ENCODE peak calls at places on chromosomes 4 and X, in six cellular contexts. C is ovary, L is A549, Y is stomach, J is tibial nerve, M is suprapubic skin. I is an unnamed sample.

GRCh38 chrX:38987135-38987780 is 186.0 kb downstream of the MID1IP1 start:
- DNase-seq in M (no peak), L (no peak), J (no peak), Y (no peak), C (no peak), I (no peak)

GRCh38 chr4:23962462-23962861 is 72.6 kb upstream of the PPARGC1A start:
- DNase-seq in C (no peak), L (no peak), M (no peak), J (no peak), Y (peak; percentile 33), I (no peak)

GRCh38 chr4:155582971-155583437 is 83.6 kb upstream of the GUCY1A1 start:
- DNase-seq in Y (no peak), C (no peak), L (no peak), M (no peak), J (no peak), I (no peak)

GRCh38 chrX:48487362-48487785 is 11.4 kb downstream of the FTSJ1 start:
- DNase-seq in J (no peak), L (no peak), Y (peak; percentile 57), M (no peak), C (no peak), I (no peak)

GRCh38 chr4:156767911-156768415 is 203.6 kb downstream of the PDGFC start:
- DNase-seq in Y (no peak), C (no peak), M (no peak), J (no peak), L (no peak), I (no peak)

GRCh38 chr4:186765673-186766546 is 42.3 kb upstream of the FAT1 start:
- DNase-seq in Y (no peak), L (no peak), C (no peak), M (no peak), J (no peak), I (no peak)

GRCh38 chr4:2790583-2791517 is 2.0 kb upstream of the SH3BP2 start:
- DNase-seq in C (peak; percentile 28), Y (no peak), M (peak; percentile 74), L (no peak), J (no peak), I (no peak)

GRCh38 chrX:40922307-40922706 is 162.9 kb upstream of the USP9X start:
- DNase-seq in L (no peak), M (no peak), J (no peak), C (no peak), Y (no peak), I (no peak)

GRCh38 chr4:159451006-159451405 is 348.1 kb downstream of the RAPGEF2 start:
- DNase-seq in Y (no peak), M (no peak), L (no peak), C (no peak), J (no peak), I (no peak)

GRCh38 chr4:66376921-66377320 is 706.6 kb upstream of the EPHA5 start:
- DNase-seq in M (no peak), J (no peak), L (no peak), C (no peak), Y (no peak), I (no peak)

GRCh38 chrX:40962793-40963407 is 122.3 kb upstream of the USP9X start:
- DNase-seq in L (no peak), J (no peak), M (no peak), C (no peak), Y (no peak), I (no peak)

GRCh38 chr4:182519528-182519927 is 276.3 kb downstream of the TENM3 start:
- DNase-seq in Y (no peak), L (no peak), J (no peak), M (no peak), C (no peak), I (no peak)

GRCh38 chrX:155086202-155086840 is 15.0 kb downstream of the BRCC3 start:
- DNase-seq in L (peak; percentile 22), C (no peak), M (no peak), Y (no peak), J (peak; percentile 8), I (no peak)

GRCh38 chrX:104668550-104668949 is 102.6 kb downstream of the IL1RAPL2 start:
- DNase-seq in M (no peak), C (no peak), L (peak; percentile 0), J (peak; percentile 4), Y (no peak), I (no peak)

GRCh38 chr4:172963498-172964294 is 204.9 kb upstream of the GALNT7 start:
- DNase-seq in M (no peak), L (no peak), Y (no peak), J (no peak), C (no peak), I (no peak)

GRCh38 chr4:172957216-172957615 is 211.4 kb upstream of the GALNT7 start:
- DNase-seq in M (no peak), J (no peak), C (no peak), L (no peak), Y (no peak), I (no peak)

DNA sequence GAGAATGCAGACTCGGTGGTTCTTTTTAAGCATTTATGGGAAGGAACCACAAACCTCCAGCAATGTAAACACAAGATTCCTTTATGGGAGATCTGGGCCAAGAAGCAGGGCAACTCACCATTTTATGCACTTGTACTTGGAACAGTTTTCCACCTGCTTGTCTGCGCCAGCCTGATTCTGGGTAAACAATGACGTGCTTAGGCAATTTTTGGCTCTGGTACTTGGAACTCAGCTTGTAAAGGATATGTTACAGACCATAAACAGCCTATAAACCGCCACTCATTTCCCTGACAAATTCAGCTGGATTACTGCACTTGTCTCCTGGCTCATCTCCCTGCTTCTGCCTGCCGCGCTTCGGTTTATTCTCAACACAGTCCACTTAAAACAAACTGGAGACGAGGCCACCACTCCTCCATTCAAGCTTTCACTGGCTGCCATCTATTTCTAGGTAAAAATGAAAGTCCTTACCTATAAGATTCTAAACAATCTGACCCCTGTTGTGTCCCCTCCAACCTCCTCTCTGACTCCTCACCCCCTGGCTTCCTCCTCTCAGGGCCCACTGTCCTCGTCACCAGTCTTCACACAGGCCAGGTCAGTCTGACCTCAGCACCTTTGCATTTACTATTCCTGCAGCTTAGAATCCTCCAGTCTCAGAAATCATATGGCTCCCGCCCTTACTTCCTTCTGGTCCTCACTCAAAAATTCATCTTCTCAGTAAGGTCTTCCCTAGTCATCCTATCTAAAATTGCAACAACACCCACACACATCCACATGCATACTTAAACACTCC is 205.9 kb upstream of the GALNT7 start:
- DNase-seq in L (peak; percentile 13), Y (peak; percentile 68), C (no peak), J (no peak), M (no peak), I (no peak)
- TF ChIP-seq EP300 in L (peak; percentile 64), Y (peak; percentile 71), C (no peak), J (no peak), M (no peak), I (peak; percentile 44)

GRCh38 chrX:79366888-79367749 is at the start of gene ITM2A:
- DNase-seq in L (no peak), J (peak; percentile 17), Y (peak; percentile 34), C (peak; percentile 68), M (peak; percentile 71), I (no peak)
- H3K4me3 ChIP-seq in L (peak within 1 kb of the TSS; percentile 12), J (peak within 1 kb of the TSS; percentile 42), Y (peak within 1 kb of the TSS; percentile 52), C (peak within 1 kb of the TSS; percentile 40), M (peak within 1 kb of the TSS; percentile 54), I (peak within 1 kb of the TSS; percentile 55)

DNA sequence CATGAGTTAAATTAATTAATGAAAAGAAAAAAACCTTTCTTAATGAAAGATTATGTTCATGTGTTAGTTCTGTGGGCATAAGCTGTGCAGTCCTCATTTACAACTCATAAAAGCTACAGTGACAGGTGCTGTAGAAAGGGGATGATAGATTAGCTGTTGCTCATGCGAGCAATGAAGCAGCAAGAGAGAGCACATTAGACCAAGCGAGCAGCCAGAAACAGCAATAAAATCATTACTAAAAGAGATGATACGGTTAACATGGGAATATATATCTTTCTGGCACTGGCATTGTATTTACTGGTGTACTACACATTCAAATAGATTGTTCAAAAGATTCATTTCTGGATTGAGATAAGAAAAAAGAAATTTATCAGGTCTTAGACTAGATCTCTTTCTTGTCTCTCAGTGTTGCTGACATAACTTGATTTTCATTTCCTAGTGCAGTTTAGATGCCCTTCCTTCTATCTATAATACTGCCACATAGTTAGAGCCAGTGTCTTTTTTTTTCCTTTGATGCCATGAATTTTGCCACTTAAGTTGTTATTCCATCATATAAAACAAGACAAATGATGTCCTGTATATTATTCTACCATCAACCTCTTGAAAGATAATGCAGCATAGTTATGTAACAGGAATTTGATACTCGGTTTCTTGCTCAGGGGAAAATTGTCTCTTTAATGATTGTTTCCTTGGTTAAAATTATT is 164.6 kb downstream of the BANK1 start:
- DNase-seq in C (no peak), Y (no peak), L (no peak), M (no peak), J (no peak), I (no peak)
- TF ChIP-seq EP300 in C (no peak), Y (no peak), L (no peak), M (no peak), J (no peak), I (no peak)

GRCh38 chrX:24466025-24466424 is 939 bp downstream of the PDK3 start:
- DNase-seq in C (no peak), J (peak; percentile 6), M (no peak), L (no peak), Y (no peak), I (no peak)
- H3K4me3 ChIP-seq in C (peak overlapping the region; percentile 57), J (peak overlapping the region; percentile 73), M (peak overlapping the region; percentile 71), L (peak overlapping the region; percentile 95), Y (peak overlapping the region; percentile 67), I (peak overlapping the region; percentile 77)

GRCh38 chrX:150664290-150664689 is 28.9 kb upstream of the MTMR1 start:
- DNase-seq in L (no peak), J (no peak), C (peak; percentile 30), M (no peak), Y (peak; percentile 76), I (no peak)
- TF ChIP-seq EP300 in L (no peak), J (no peak), C (no peak), M (no peak), Y (no peak), I (no peak)

DNA sequence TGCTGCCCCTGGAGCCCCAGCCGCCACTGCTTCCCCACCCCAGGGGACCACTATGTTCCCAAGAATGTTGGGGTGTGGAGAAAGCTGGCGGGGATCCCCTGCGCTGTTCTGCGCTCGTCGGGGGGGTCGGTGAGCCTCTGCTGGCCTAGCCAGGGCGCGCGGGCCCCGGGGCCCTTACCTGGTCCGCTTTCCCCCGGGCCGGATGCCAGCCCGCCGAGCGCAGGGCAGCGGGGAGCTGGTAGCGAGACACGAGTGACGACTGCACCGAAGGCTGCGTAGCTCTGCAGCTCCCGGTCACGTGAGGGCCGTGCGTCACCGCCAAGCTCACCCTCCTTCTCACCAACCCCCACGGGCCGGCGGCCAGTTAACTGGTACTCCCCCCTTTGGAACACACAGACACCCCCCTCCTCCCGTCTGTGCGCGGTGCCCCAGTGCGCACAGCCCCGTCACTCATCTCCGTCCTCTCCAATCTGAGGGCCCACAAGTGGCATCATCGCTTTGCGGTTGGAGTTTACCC is at the start of gene BEX1:
- DNase-seq in C (peak; percentile 76), L (no peak), M (no peak), J (no peak), Y (peak; percentile 37), I (no peak)
- H3K4me3 ChIP-seq in C (peak within 1 kb of the TSS; percentile 33), L (no peak within 1 kb of the TSS), M (peak within 1 kb of the TSS; percentile 30), J (peak within 1 kb of the TSS; percentile 11), Y (peak within 1 kb of the TSS; percentile 38), I (peak within 1 kb of the TSS; percentile 40)

DNA sequence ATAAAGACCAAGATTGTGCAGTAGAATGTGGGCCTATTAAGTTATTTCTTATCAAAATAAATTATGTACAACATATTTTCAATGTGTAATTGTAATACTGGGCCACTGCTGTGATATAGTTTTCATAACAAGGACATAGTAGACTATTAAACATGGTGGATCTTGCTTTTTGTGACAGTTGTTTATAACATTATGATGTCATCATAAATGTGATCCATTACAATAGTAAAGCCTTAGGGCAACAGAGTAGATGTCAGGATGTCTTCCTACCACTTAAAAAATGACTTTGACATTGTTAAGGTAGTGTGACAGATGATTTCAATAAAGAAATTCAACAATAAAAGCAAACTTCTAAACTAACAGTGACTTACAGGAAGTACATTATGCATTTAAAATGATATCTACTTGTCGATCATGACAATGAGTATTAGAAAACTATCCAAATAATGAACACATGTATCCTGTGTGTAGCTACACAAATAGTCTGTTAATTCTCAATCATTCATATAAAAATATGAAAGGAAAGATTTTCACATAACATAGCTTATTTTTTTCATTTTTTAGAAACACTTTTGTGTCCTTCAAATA is 5.3 kb upstream of the AGA start:
- DNase-seq in Y (no peak), M (no peak), J (no peak), C (no peak), L (no peak), I (no peak)
- TF ChIP-seq EP300 in Y (no peak), M (no peak), J (no peak), C (no peak), L (no peak), I (no peak)